ENCODE peak calls at places on chromosomes 2 and 18, in four cellular contexts. E, W, Z and Q are unnamed samples.

GRCh38 chr2:46175409-46175808 is 121.8 kb upstream of the EPAS1 start:
- DNase-seq in E (peak; percentile 85), W (no peak), Z (peak; percentile 68), Q (no peak)

GRCh38 chr2:131418625-131419024 is 54.7 kb upstream of the RAB6D start:
- DNase-seq in W (no peak), Z (no peak), E (no peak), Q (no peak)

GRCh38 chr18:53698907-53699306 is 525.6 kb downstream of the MBD2 start:
- DNase-seq in W (peak; percentile 0), E (peak; percentile 22), Z (no peak), Q (no peak)

GRCh38 chr2:42851186-42851585 is 58.8 kb upstream of the HAAO start:
- DNase-seq in E (no peak), Z (no peak), W (no peak), Q (no peak)

GRCh38 chr2:135657806-135658582 is 83.7 kb upstream of the UBXN4 start:
- DNase-seq in W (no peak), E (no peak), Z (no peak), Q (no peak)

GRCh38 chr18:22639026-22639463 is 221.3 kb upstream of the CTAGE1 start:
- DNase-seq in Z (peak; percentile 88), E (peak; percentile 96), W (no peak), Q (no peak)

GRCh38 chr2:149278146-149278878 is 52.1 kb upstream of the LYPD6 start:
- DNase-seq in E (no peak), Z (no peak), W (no peak), Q (no peak)

GRCh38 chr2:173230181-173230580 is 124.5 kb upstream of the CDCA7 start:
- DNase-seq in E (no peak), W (no peak), Z (no peak), Q (no peak)

GRCh38 chr18:47204908-47205522 is 28.9 kb upstream of the IER3IP1 start:
- DNase-seq in E (peak; percentile 11), Z (peak; percentile 27), W (peak; percentile 23), Q (no peak)

GRCh38 chr2:74833418-74834233 is at the start of gene HK2:
- DNase-seq in Z (peak; percentile 88), E (peak; percentile 86), W (peak; percentile 96), Q (peak; percentile 78)
- H3K4me1 ChIP-seq in Z (peaks cover 18% of the 10 kb centered on the region), E (no peaks in the 10 kb centered on the region), W (peaks cover 25% of the 10 kb centered on the region), Q (peaks cover 16% of the 10 kb centered on the region)

GRCh38 chr2:101985101-101985792 is 6.5 kb upstream of the IL1R2 start:
- DNase-seq in E (no peak), W (no peak), Z (no peak), Q (no peak)
- H3K4me1 ChIP-seq in E (no peaks in the 10 kb centered on the region), W (no peaks in the 10 kb centered on the region), Z (no peaks in the 10 kb centered on the region), Q (no peaks in the 10 kb centered on the region)

GRCh38 chr2:151828143-151828889 is at the start of gene ARL5A:
- DNase-seq in E (peak; percentile 94), W (peak; percentile 94), Z (peak; percentile 93), Q (peak; percentile 95)
- H3K4me1 ChIP-seq in E (peaks cover 6% of the 10 kb centered on the region), W (peaks cover 34% of the 10 kb centered on the region), Z (peaks cover 4% of the 10 kb centered on the region), Q (peaks cover 49% of the 10 kb centered on the region)

GRCh38 chr2:239263231-239263936 is 137.4 kb downstream of the HDAC4 start:
- DNase-seq in E (no peak), W (no peak), Z (no peak), Q (no peak)
- H3K4me1 ChIP-seq in E (peaks cover 29% of the 10 kb centered on the region), W (peaks cover 51% of the 10 kb centered on the region), Z (peaks cover 48% of the 10 kb centered on the region), Q (peaks cover 99% of the 10 kb centered on the region)

GRCh38 chr2:219593154-219593553 is 4.5 kb upstream of the STK11IP start:
- DNase-seq in W (no peak), E (no peak), Z (no peak), Q (no peak)
- H3K4me1 ChIP-seq in W (peaks cover 8% of the 10 kb centered on the region), E (peaks cover under 1% of the 10 kb centered on the region), Z (peaks cover 2% of the 10 kb centered on the region), Q (peaks cover 6% of the 10 kb centered on the region)

GRCh38 chr2:23903034-23903433 is 23.9 kb downstream of the ATAD2B start:
- DNase-seq in E (no peak), W (no peak), Z (no peak), Q (no peak)

GRCh38 chr2:23905155-23905554 is 21.8 kb downstream of the ATAD2B start:
- DNase-seq in Z (peak; percentile 44), W (no peak), E (peak; percentile 73), Q (no peak)

GRCh38 chr2:23904692-23905091 is 22.2 kb downstream of the ATAD2B start:
- DNase-seq in W (no peak), E (peak; percentile 62), Z (peak; percentile 76), Q (no peak)

GRCh38 chr2:23901966-23902942 is 24.7 kb downstream of the ATAD2B start:
- DNase-seq in W (no peak), E (peak; percentile 65), Z (peak; percentile 41), Q (no peak)

GRCh38 chr2:23904215-23904614 is 22.7 kb downstream of the ATAD2B start:
- DNase-seq in Z (no peak), W (no peak), E (no peak), Q (no peak)
- H3K4me1 ChIP-seq in Z (peaks cover 6% of the 10 kb centered on the region), W (no peaks in the 10 kb centered on the region), E (peaks cover 5% of the 10 kb centered on the region), Q (peaks cover 28% of the 10 kb centered on the region)